ENCODE peak calls at places on chromosomes 11 and 22, in nine cellular contexts. E is activated T-helper 2 cell treated with anti-CD3 and anti-CD28 coated beads, Interferon-gamma antibody, Interleukin-2, Interleukin-4, amounts not matched to agents 10 μg/mL and 5 μg/mL and 100 μg/mL, durations not matched to agents 14 hours and 24 hours and 36 hours; O is non-pigmented ciliary epithelial cell; B is NCI-H1092; U is tibial nerve; L is HFFc6; W is nephron progenitor cell; R is Right ventricle myocardium superior; G is head of caudate nucleus. V is an unnamed sample.

GRCh38 chr11:27514558-27514957 is 8.0 kb upstream of the LIN7C start:
- DNase-seq in E (no peak), O (no peak), B (no peak), U (no peak), L (peak), W (no peak), R (peak), G (no peak), V (no peak)

GRCh38 chr22:48208894-48209293 is 1446.4 kb downstream of the TBC1D22A start:
- DNase-seq in E (no peak), O (no peak), B (no peak), U (no peak), L (no peak), W (no peak), R (no peak), G (no peak), V (no peak)

GRCh38 chr11:47923667-47924066 is 56.7 kb upstream of the PTPRJ start:
- DNase-seq in E (no peak), O (no peak), B (no peak), U (no peak), L (peak), W (no peak), R (peak), G (no peak), V (no peak)

GRCh38 chr22:32644252-32645100 is 157.0 kb upstream of the TIMP3 start:
- DNase-seq in E (no peak), O (no peak), B (no peak), U (peak), L (no peak), W (no peak), R (peak), G (no peak), V (peak)

GRCh38 chr11:127275771-127276170 is 275.2 kb upstream of the KIRREL3 start:
- DNase-seq in E (no peak), O (no peak), B (no peak), U (no peak), L (no peak), W (no peak), R (no peak), G (no peak), V (no peak)

GRCh38 chr11:116507016-116507415 is 265.8 kb downstream of the BUD13 start:
- DNase-seq in E (no peak), O (no peak), B (no peak), U (no peak), L (no peak), W (no peak), R (no peak), G (no peak), V (peak)

GRCh38 chr11:7573558-7574296 is 59.9 kb downstream of the PPFIBP2 start:
- DNase-seq in E (no peak), O (no peak), B (no peak), U (no peak), L (no peak), W (peak), R (no peak), G (no peak), V (no peak)

GRCh38 chr11:90134420-90135003 is at the start of gene NAALAD2:
- DNase-seq in E (no peak), O (no peak), B (no peak), U (peak), L (no peak), W (peak), R (peak), G (peak), V (no peak)